ENCODE peak calls at places on chromosome 15, in eight cellular contexts. X, L, U, K, G, N, W and F are unnamed samples.
A peak's percentile ranks its signal among the peaks of the same experiment; 100 is the strongest.

GRCh38 chr15:70492240-70493177 is 270.8 kb downstream of the UACA start:
- DNase-seq in X (no peak), W (peak; percentile 64), L (no peak), G (no peak), K (peak; percentile 77), N (peak; percentile 89), U (peak; percentile 66), F (no peak)

GRCh38 chr15:68278345-68279217 is 1.0 kb downstream of the FEM1B start:
- DNase-seq in N (no peak), K (peak; percentile 70), W (peak; percentile 77), X (peak; percentile 88), L (peak; percentile 14), G (no peak), U (no peak), F (no peak)

GRCh38 chr15:81293728-81294500 is 30.0 kb downstream of the STARD5 start:
- DNase-seq in X (no peak), G (peak; percentile 52), N (peak; percentile 92), L (no peak), K (no peak), U (peak; percentile 69), W (peak; percentile 53), F (no peak)

GRCh38 chr15:92909131-92909781 is 9.1 kb downstream of the CHD2 start:
- DNase-seq in U (no peak), W (no peak), K (no peak), N (no peak), L (no peak), X (no peak), G (no peak), F (no peak)

GRCh38 chr15:99409097-99409473 is 156.7 kb upstream of the MEF2A start:
- DNase-seq in G (no peak), U (no peak), X (no peak), K (peak; percentile 78), L (no peak), N (peak; percentile 34), W (peak; percentile 72), F (no peak)

GRCh38 chr15:53230473-53230872 is 440.3 kb upstream of the ONECUT1 start:
- DNase-seq in G (no peak), K (no peak), U (no peak), N (no peak), L (no peak), W (no peak), X (no peak), F (no peak)

GRCh38 chr15:39472661-39473657 is 107.9 kb upstream of the THBS1 start:
- DNase-seq in K (peak; percentile 80), G (no peak), W (peak; percentile 54), X (no peak), N (no peak), U (no peak), L (no peak), F (no peak)

GRCh38 chr15:83746231-83746630 is 92.3 kb downstream of the ADAMTSL3 start:
- DNase-seq in N (no peak), G (no peak), W (no peak), K (no peak), L (no peak), X (no peak), U (no peak), F (no peak)

GRCh38 chr15:83320404-83320803 is 35.9 kb upstream of the BNC1 start:
- DNase-seq in L (no peak), U (no peak), X (no peak), G (no peak), W (no peak), K (no peak), N (no peak), F (no peak)